ENCODE peak calls at places on chromosomes 11 and 22, in eight cellular contexts. I is heart right ventricle, M is SJSA1, Q is left ventricle myocardium inferior, Z is HL-60, P is fibroblast of lung, K is AG10803, O is BJ. H is an unnamed sample.
A peak's percentile ranks its signal among the peaks of the same experiment; 100 is the strongest.

GRCh38 chr11:41245704-41246398 is 213.6 kb downstream of the LRRC4C start:
- DNase-seq in I (no peak), M (no peak), Q (no peak), Z (no peak), P (no peak), K (no peak), O (no peak), H (no peak)

GRCh38 chr22:23053051-23053707 is 17.1 kb upstream of the GNAZ start:
- DNase-seq in I (no peak), M (no peak), Q (no peak), Z (no peak), P (no peak), K (no peak), O (no peak), H (no peak)

GRCh38 chr22:19880786-19881569 is 26.3 kb upstream of the GNB1L start:
- DNase-seq in I (peak; percentile 51), M (peak; percentile 99), Q (peak; percentile 64), Z (no peak), P (peak; percentile 88), K (peak; percentile 98), O (peak; percentile 85), H (peak; percentile 81)

GRCh38 chr11:3671334-3672254 is at the start of gene CHRNA10:
- DNase-seq in I (no peak), M (no peak), Q (no peak), Z (no peak), P (no peak), K (no peak), O (no peak), H (no peak)

GRCh38 chr11:128956401-128957203 is 13.9 kb upstream of the TP53AIP1 start:
- DNase-seq in I (peak; percentile 58), M (no peak), Q (no peak), Z (peak; percentile 14), P (peak; percentile 82), K (peak; percentile 72), O (peak; percentile 26), H (no peak)

GRCh38 chr11:46363031-46363407 is 15.8 kb downstream of the DGKZ start:
- DNase-seq in I (peak; percentile 86), M (peak; percentile 68), Q (peak; percentile 70), Z (peak; percentile 83), P (no peak), K (peak; percentile 58), O (no peak), H (no peak)

GRCh38 chr11:123653997-123654565 is 343 bp downstream of the SCN3B start:
- DNase-seq in I (peak; percentile 51), M (peak; percentile 43), Q (peak; percentile 58), Z (no peak), P (peak; percentile 31), K (peak; percentile 34), O (no peak), H (no peak)

GRCh38 chr11:29018631-29019030 is 910.4 kb downstream of the METTL15 start:
- DNase-seq in I (no peak), M (no peak), Q (no peak), Z (no peak), P (peak; percentile 46), K (peak; percentile 82), O (peak; percentile 57), H (peak; percentile 51)

GRCh38 chr11:33618956-33619355 is 81.7 kb downstream of the C11orf91 start:
- DNase-seq in I (no peak), M (no peak), Q (no peak), Z (no peak), P (no peak), K (no peak), O (no peak), H (no peak)

GRCh38 chr11:120974980-120975379 is 48.9 kb upstream of the TBCEL start:
- DNase-seq in I (no peak), M (no peak), Q (no peak), Z (no peak), P (no peak), K (no peak), O (no peak), H (no peak)

GRCh38 chr11:77779935-77780334 is 40.6 kb downstream of the RSF1 start:
- DNase-seq in I (no peak), M (no peak), Q (no peak), Z (no peak), P (peak; percentile 44), K (peak; percentile 34), O (no peak), H (no peak)

GRCh38 chr11:11528986-11529385 is 92.8 kb downstream of the GALNT18 start:
- DNase-seq in I (no peak), M (no peak), Q (no peak), Z (no peak), P (no peak), K (no peak), O (no peak), H (no peak)

GRCh38 chr22:32286290-32286840 is 31.2 kb upstream of the SLC5A4 start:
- DNase-seq in I (no peak), M (no peak), Q (no peak), Z (no peak), P (no peak), K (no peak), O (no peak), H (no peak)

DNA sequence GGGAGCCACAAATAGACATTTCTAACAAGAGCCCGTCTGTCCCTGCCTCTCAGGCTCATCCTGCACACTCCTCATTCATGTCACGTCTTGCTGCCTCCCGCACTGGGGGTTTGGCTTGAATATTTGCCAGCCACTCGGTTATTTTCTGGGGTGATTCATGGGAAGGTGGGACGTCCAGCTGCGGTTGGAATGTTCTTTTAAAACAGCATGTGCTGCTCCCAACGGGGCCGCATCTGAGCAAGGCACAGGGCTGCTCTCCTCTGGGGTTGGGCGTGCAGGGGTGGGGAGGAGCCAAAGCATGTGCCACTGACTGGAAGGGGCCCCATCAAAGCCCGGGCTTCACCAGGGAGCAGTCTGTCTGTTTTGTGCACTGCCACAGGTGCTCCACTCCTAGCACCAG is 25.9 kb upstream of the SLC5A4 start:
- DNase-seq in I (no peak), M (no peak), Q (no peak), Z (no peak), P (no peak), K (peak; percentile 15), O (no peak), H (peak; percentile 21)
- H3K4me3 ChIP-seq in I (no peak overlapping the region), M (no peak overlapping the region), Q (no peak overlapping the region), Z (no peak overlapping the region), P (no peak overlapping the region), K (no peak overlapping the region), O (no peak overlapping the region), H (no peak overlapping the region)

GRCh38 chr11:113242767-113243397 is 71.5 kb upstream of the TTC12 start:
- DNase-seq in I (no peak), M (no peak), Q (no peak), Z (no peak), P (peak; percentile 69), K (peak; percentile 75), O (no peak), H (no peak)

GRCh38 chr11:113248702-113249490 is 65.5 kb upstream of the TTC12 start:
- DNase-seq in I (no peak), M (no peak), Q (no peak), Z (no peak), P (no peak), K (no peak), O (no peak), H (no peak)

GRCh38 chr11:113247231-113247630 is 67.2 kb upstream of the TTC12 start:
- DNase-seq in I (no peak), M (no peak), Q (no peak), Z (no peak), P (no peak), K (no peak), O (no peak), H (no peak)

GRCh38 chr11:113242060-113242459 is 72.3 kb upstream of the TTC12 start:
- DNase-seq in I (no peak), M (no peak), Q (no peak), Z (no peak), P (no peak), K (no peak), O (no peak), H (no peak)

GRCh38 chr11:113245216-113245615 is 69.2 kb upstream of the TTC12 start:
- DNase-seq in I (no peak), M (no peak), Q (no peak), Z (no peak), P (no peak), K (no peak), O (no peak), H (no peak)
- H3K4me3 ChIP-seq in I (no peak overlapping the region), M (no peak overlapping the region), Q (no peak overlapping the region), Z (no peak overlapping the region), P (no peak overlapping the region), K (no peak overlapping the region), O (no peak overlapping the region), H (no peak overlapping the region)

GRCh38 chr11:14381968-14382367 is 23.0 kb upstream of the RRAS2 start:
- DNase-seq in I (no peak), M (no peak), Q (no peak), Z (no peak), P (no peak), K (no peak), O (no peak), H (no peak)

GRCh38 chr11:14380947-14381555 is 22.1 kb upstream of the RRAS2 start:
- DNase-seq in I (peak; percentile 71), M (peak; percentile 77), Q (peak; percentile 84), Z (peak; percentile 14), P (peak; percentile 54), K (peak; percentile 63), O (no peak), H (no peak)

GRCh38 chr11:14376920-14377319 is 17.9 kb upstream of the RRAS2 start:
- DNase-seq in I (no peak), M (no peak), Q (no peak), Z (no peak), P (no peak), K (no peak), O (no peak), H (no peak)

GRCh38 chr11:14378171-14378570 is 19.2 kb upstream of the RRAS2 start:
- DNase-seq in I (no peak), M (no peak), Q (no peak), Z (no peak), P (no peak), K (no peak), O (no peak), H (no peak)

DNA sequence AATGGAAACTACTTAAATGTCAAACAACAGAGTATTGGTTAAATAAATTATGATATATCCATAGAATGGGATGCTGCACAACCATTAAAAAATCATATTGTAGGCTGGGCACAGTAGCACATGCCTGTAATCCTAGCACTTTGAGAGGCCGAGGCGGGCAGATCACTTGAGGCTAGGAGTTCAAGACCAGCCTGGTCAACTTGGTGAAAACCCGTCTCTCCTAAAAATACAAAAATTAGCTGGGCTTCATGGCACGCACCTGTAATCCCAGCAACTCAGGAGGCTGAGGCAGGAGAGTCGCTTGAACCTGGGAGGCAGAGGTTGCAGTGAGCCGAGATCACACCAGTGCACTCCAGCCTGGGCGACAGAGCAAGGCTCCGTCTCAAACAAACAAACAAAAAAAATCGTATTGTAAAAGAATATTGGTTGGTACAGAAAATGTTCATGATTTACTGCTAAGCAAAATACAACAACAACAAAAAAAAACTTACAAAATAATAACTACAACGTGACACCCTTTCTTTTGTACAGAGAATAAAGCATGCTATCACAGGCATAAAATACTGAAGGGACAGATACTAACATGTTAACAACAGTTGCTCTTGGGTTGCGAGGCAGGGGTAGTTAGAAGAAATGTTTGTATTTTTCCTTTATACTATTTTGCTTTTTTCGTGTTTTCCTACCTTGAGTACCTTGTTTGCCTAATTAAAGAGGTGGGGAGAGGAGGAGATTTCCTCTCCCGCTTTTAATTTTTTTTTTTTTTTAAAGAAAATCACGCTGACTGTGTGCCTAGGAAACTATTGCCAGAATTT is 21.3 kb upstream of the RRAS2 start:
- DNase-seq in I (no peak), M (no peak), Q (no peak), Z (no peak), P (no peak), K (no peak), O (no peak), H (no peak)
- H3K4me3 ChIP-seq in I (peak overlapping the region; percentile 39), M (peak overlapping the region; percentile 42), Q (peak overlapping the region; percentile 68), Z (no peak overlapping the region), P (peak overlapping the region; percentile 58), K (peak overlapping the region; percentile 57), O (no peak overlapping the region), H (peak overlapping the region; percentile 56)

GRCh38 chr22:45359627-45360026 is 49.9 kb downstream of the FAM118A start:
- DNase-seq in I (no peak), M (no peak), Q (no peak), Z (no peak), P (no peak), K (no peak), O (no peak), H (no peak)
- H3K4me3 ChIP-seq in I (no peak overlapping the region), M (no peak overlapping the region), Q (no peak overlapping the region), Z (no peak overlapping the region), P (no peak overlapping the region), K (no peak overlapping the region), O (no peak overlapping the region), H (no peak overlapping the region)